ENCODE peak calls at places on chromosomes 16 and 17, in four cellular contexts. X is fibroblast of lung, U is IMR-90, V is tibial artery. J is an unnamed sample.

GRCh38 chr16:66036162-66036561 is 330.3 kb upstream of the CDH5 start:
- DNase-seq in X (peak; percentile 29), U (peak; percentile 37), V (no peak), J (no peak)

GRCh38 chr16:3508736-3509135 is 7.9 kb downstream of the CLUAP1 start:
- DNase-seq in X (no peak), U (no peak), V (peak; percentile 25), J (no peak)

GRCh38 chr17:83002118-83002805 is 77.1 kb upstream of the METRNL start:
- DNase-seq in X (no peak), U (no peak), V (no peak), J (no peak)

GRCh38 chr16:49708491-49708890 is 147.4 kb downstream of the ZNF423 start:
- DNase-seq in X (no peak), U (no peak), V (no peak), J (no peak)

GRCh38 chr16:56662357-56663354 is 4.9 kb downstream of the MT1F start:
- DNase-seq in X (no peak), U (no peak), V (no peak), J (no peak)

GRCh38 chr17:44005865-44006580 is 1.6 kb downstream of the NAGS start:
- DNase-seq in X (no peak), U (no peak), V (peak; percentile 68), J (no peak)

GRCh38 chr17:70563301-70563820 is 394.0 kb downstream of the KCNJ2 start:
- DNase-seq in X (peak; percentile 24), U (peak; percentile 62), V (no peak), J (peak; percentile 8)

GRCh38 chr17:5283531-5284315 is 1.6 kb downstream of the RABEP1 start:
- DNase-seq in X (peak; percentile 80), U (peak; percentile 19), V (no peak), J (no peak)

GRCh38 chr17:83179378-83179777 is 100.0 kb downstream of the METRNL start:
- DNase-seq in X (no peak), U (no peak), V (no peak), J (no peak)

GRCh38 chr16:85005278-85006069 is 5.9 kb downstream of the ZDHHC7 start:
- DNase-seq in X (peak; percentile 84), U (peak; percentile 39), V (peak; percentile 83), J (no peak)
- H3K4me3 ChIP-seq in X (peak overlapping the region; percentile 36), U (no peak overlapping the region), V (peak overlapping the region; percentile 23), J (no peak overlapping the region)

DNA sequence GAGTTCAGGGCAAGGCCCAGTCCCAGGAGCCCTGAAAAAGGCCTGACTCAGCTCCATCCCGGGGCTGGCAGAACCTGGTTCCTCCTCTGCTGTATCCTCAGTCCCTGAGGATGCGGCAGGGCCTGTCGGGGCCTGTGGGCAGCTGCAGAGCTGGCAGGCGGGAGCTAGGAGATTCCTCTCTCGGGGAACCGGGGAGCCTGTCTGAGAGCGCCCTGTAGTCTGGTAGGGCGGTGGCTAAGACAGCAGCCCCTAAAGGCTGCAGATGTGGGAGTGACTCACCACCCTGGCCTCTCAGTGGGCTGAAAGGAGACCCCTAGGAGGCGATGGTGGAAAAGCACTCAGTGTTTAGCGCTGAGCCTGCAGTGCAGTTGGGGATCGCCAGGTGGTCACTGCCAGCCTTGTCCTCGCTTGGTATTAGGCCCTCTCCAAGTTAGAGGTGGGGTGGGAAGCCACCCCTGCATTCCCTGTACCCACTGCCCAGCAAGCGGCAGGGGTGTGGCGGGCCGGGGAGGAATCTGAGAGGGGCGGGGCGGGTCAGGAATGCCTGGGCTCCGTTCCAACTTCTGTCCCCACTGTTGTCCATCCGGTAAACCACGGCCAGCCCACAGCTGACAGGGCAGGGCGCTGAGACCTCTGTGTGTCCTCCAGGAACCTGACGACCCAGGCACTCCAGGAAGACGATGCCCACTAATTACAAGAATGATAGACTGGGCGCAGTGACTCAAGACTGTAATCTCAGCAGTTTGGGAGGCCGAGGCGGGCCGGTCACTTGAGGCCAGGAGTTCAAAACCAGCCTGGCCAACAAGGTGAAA is 29.5 kb upstream of the CDH1 start:
- DNase-seq in X (peak; percentile 77), U (no peak), V (no peak), J (no peak)
- TF ChIP-seq CTCF in X (no peak), U (no peak), V (no peak), J (no peak)

GRCh38 chr16:5073279-5073629 is 1.6 kb downstream of the ALG1 start:
- DNase-seq in X (peak; percentile 50), U (peak; percentile 79), V (no peak), J (no peak)
- H3K4me3 ChIP-seq in X (no peak overlapping the region), U (no peak overlapping the region), V (no peak overlapping the region), J (peak overlapping the region; percentile 76)

DNA sequence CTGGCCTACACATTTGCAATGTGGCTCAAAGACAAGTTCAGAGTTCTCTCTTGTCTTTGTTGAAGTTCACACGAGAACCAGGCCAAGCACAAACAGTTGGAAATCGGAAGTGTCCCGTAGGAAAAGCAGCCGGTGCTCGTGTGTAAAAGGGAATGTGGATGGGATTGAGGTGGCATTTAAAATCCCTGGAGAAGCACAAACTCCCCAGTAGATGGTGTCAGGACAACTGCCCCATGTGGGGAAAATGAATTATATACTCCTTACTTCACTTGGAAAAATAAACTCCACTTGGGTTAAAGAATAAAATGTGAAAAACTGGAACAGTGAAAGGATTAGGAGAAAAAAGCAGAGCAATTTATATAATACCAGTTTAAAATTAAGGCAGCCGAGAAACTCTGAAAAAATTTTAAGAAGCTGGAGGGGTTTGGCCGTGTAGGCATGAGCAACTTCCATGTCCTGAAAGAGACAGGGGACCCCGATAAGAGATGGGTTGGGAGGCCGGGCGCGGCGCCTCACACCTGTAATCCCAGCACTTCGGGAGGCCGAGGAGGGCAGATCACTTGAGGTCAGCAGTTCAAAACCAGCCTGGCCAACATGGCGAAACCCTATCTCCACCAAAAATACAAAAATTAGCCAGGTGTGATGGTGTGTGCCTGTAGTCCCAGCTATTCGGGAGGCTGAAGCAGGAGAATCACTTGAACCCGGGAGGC is 28.1 kb downstream of the CBFA2T3 start:
- DNase-seq in X (no peak), U (no peak), V (no peak), J (no peak)
- TF ChIP-seq CTCF in X (no peak), U (no peak), V (no peak), J (no peak)

GRCh38 chr16:10181196-10182162 is 749 bp downstream of the GRIN2A start:
- DNase-seq in X (peak; percentile 71), U (peak; percentile 11), V (peak; percentile 74), J (no peak)
- H3K4me3 ChIP-seq in X (no peak overlapping the region), U (no peak overlapping the region), V (peak overlapping the region; percentile 42), J (no peak overlapping the region)

GRCh38 chr17:48244814-48245213 is 137.2 kb downstream of the SNX11 start:
- DNase-seq in X (peak; percentile 20), U (no peak), V (no peak), J (no peak)

GRCh38 chr17:48241770-48242497 is 134.4 kb downstream of the SNX11 start:
- DNase-seq in X (no peak), U (no peak), V (no peak), J (no peak)

GRCh38 chr17:48246623-48247022 is 139.1 kb downstream of the SNX11 start:
- DNase-seq in X (peak; percentile 64), U (peak; percentile 34), V (no peak), J (no peak)

GRCh38 chr17:48247038-48247437 is 139.5 kb downstream of the SNX11 start:
- DNase-seq in X (no peak), U (no peak), V (no peak), J (no peak)

DNA sequence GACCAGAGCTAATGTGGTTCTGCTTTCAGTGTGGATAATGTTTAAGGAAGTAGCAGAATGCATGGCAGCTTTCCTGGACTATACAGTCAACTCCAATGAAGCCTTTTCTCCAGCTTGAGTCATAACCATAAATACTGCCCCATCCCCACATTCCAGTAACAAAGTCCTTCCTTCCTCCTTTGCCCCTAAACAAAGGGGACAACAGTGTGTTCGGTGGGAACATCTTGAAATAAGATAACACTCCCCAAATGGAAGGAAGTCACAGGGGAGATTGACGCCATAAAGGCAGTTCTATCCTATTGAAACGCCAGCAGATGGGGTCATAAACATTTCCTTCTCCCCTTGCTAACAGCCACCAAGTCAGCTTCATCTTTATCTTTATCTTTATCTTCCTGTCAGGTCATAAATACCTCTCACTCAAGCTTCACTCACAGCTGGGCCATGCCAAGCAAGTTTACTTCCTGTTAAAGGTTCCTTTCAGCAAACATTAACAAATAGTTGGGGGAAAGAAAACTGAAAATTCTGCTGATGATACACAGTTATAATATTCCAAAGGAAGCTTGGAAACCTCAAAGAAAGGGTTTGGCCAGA is 136.7 kb downstream of the SNX11 start:
- DNase-seq in X (peak; percentile 65), U (peak; percentile 29), V (no peak), J (no peak)
- TF ChIP-seq CTCF in X (no peak), U (no peak), V (no peak), J (no peak)

GRCh38 chr17:64016974-64017373 is 3.5 kb downstream of the ICAM2 start:
- DNase-seq in X (no peak), U (no peak), V (no peak), J (no peak)
- H3K4me3 ChIP-seq in X (no peak overlapping the region), U (no peak overlapping the region), V (no peak overlapping the region), J (no peak overlapping the region)

GRCh38 chr17:2030779-2031163 is 818 bp downstream of the DPH1 start:
- DNase-seq in X (no peak), U (no peak), V (no peak), J (no peak)
- TF ChIP-seq CTCF in X (peak; percentile 75), U (peak; percentile 66), V (peak; percentile 42), J (peak; percentile 63)

GRCh38 chr17:49132317-49132698 is 261 bp upstream of the B4GALNT2 start:
- DNase-seq in X (no peak), U (no peak), V (no peak), J (no peak)
- H3K4me3 ChIP-seq in X (no peak overlapping the region), U (peak overlapping the region; percentile 41), V (peak overlapping the region; percentile 13), J (peak overlapping the region; percentile 39)

DNA sequence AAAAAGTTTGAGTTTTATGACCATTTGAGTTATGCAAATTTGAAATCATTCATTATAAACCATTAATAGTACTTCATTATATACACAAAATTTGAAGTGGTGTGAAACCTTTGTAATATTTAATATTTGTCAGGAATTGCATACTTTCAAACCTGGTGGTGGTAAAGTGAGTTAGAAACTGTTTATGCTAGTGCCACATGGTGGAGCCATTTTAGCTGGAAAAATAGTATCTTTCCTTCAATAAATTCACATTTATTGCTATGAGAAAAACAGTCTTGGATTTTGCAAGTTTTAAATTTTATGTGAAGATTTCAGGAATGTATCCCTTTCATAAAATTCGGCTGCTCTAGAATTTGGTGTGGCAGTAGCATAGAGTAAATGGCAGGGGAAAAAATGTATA is 7.3 kb upstream of the BLMH start:
- DNase-seq in X (no peak), U (peak; percentile 21), V (no peak), J (no peak)
- TF ChIP-seq CTCF in X (peak; percentile 49), U (peak; percentile 53), V (no peak), J (peak; percentile 43)